ENCODE peak calls at places on chromosomes 11 and 22, in six cellular contexts. One of them, this sample, is unnamed.

GRCh38 chr11:133951484-133952198 is 5.1 kb downstream of the IGSF9B start:
- DNase-seq in mammary epithelial cell: no peak
- DNase-seq in NCI-H2227 treated with DMSO at 0.1 percent for 48 hours: peak
- DNase-seq in AG09309: no peak
- DNase-seq in Daoy: peak
- DNase-seq in neuronal stem cell: no peak
- DNase-seq in this sample: no peak

GRCh38 chr11:118530180-118530682 is 761 bp upstream of the TMEM25 start:
- DNase-seq in Daoy: no peak
- DNase-seq in neuronal stem cell: no peak
- DNase-seq in AG09309: no peak
- DNase-seq in NCI-H2227 treated with DMSO at 0.1 percent for 48 hours: peak
- DNase-seq in mammary epithelial cell: peak
- DNase-seq in this sample: no peak

GRCh38 chr22:28923826-28924732 is 40.7 kb downstream of the ZNRF3 start:
- DNase-seq in NCI-H2227 treated with DMSO at 0.1 percent for 48 hours: no peak
- DNase-seq in neuronal stem cell: no peak
- DNase-seq in AG09309: no peak
- DNase-seq in Daoy: no peak
- DNase-seq in mammary epithelial cell: peak
- DNase-seq in this sample: peak

GRCh38 chr11:43316451-43316850 is 4.7 kb downstream of the API5 start:
- DNase-seq in neuronal stem cell: no peak
- DNase-seq in AG09309: no peak
- DNase-seq in mammary epithelial cell: peak
- DNase-seq in NCI-H2227 treated with DMSO at 0.1 percent for 48 hours: no peak
- DNase-seq in Daoy: peak
- DNase-seq in this sample: no peak

GRCh38 chr11:36945384-36945783 is 347.3 kb upstream of the RAG2 start:
- DNase-seq in neuronal stem cell: no peak
- DNase-seq in mammary epithelial cell: no peak
- DNase-seq in NCI-H2227 treated with DMSO at 0.1 percent for 48 hours: no peak
- DNase-seq in AG09309: no peak
- DNase-seq in Daoy: no peak
- DNase-seq in this sample: peak

GRCh38 chr22:49015459-49015858 is 812.2 kb downstream of the BRD1 start:
- DNase-seq in NCI-H2227 treated with DMSO at 0.1 percent for 48 hours: no peak
- DNase-seq in Daoy: no peak
- DNase-seq in mammary epithelial cell: no peak
- DNase-seq in AG09309: no peak
- DNase-seq in neuronal stem cell: no peak
- DNase-seq in this sample: no peak

GRCh38 chr11:73149105-73149504 is 7.0 kb upstream of the FCHSD2 start:
- DNase-seq in mammary epithelial cell: no peak
- DNase-seq in AG09309: no peak
- DNase-seq in Daoy: no peak
- DNase-seq in neuronal stem cell: no peak
- DNase-seq in NCI-H2227 treated with DMSO at 0.1 percent for 48 hours: peak
- DNase-seq in this sample: no peak

GRCh38 chr11:7677071-7677470 is 3.8 kb upstream of the CYB5R2 start:
- DNase-seq in neuronal stem cell: no peak
- DNase-seq in NCI-H2227 treated with DMSO at 0.1 percent for 48 hours: no peak
- DNase-seq in mammary epithelial cell: peak
- DNase-seq in AG09309: peak
- DNase-seq in Daoy: peak
- DNase-seq in this sample: peak

GRCh38 chr22:19776433-19777031 is 16.0 kb downstream of the TBX1 start:
- DNase-seq in Daoy: no peak
- DNase-seq in AG09309: no peak
- DNase-seq in NCI-H2227 treated with DMSO at 0.1 percent for 48 hours: no peak
- DNase-seq in neuronal stem cell: no peak
- DNase-seq in mammary epithelial cell: no peak
- DNase-seq in this sample: no peak

GRCh38 chr11:29263971-29264682 is 752.7 kb downstream of the KCNA4 start:
- DNase-seq in Daoy: no peak
- DNase-seq in mammary epithelial cell: no peak
- DNase-seq in neuronal stem cell: no peak
- DNase-seq in AG09309: peak
- DNase-seq in NCI-H2227 treated with DMSO at 0.1 percent for 48 hours: no peak
- DNase-seq in this sample: no peak

GRCh38 chr22:25407226-25407858 is 157.1 kb upstream of the GRK3 start:
- DNase-seq in mammary epithelial cell: no peak
- DNase-seq in neuronal stem cell: no peak
- DNase-seq in AG09309: no peak
- DNase-seq in NCI-H2227 treated with DMSO at 0.1 percent for 48 hours: no peak
- DNase-seq in Daoy: no peak
- DNase-seq in this sample: no peak

GRCh38 chr11:1401656-1402221 is 12.0 kb downstream of the BRSK2 start:
- DNase-seq in AG09309: no peak
- DNase-seq in Daoy: peak
- DNase-seq in NCI-H2227 treated with DMSO at 0.1 percent for 48 hours: peak
- DNase-seq in mammary epithelial cell: peak
- DNase-seq in neuronal stem cell: peak
- DNase-seq in this sample: peak

GRCh38 chr11:75240381-75241035 is at the start of gene TPBGL:
- DNase-seq in neuronal stem cell: peak
- DNase-seq in mammary epithelial cell: no peak
- DNase-seq in Daoy: peak
- DNase-seq in NCI-H2227 treated with DMSO at 0.1 percent for 48 hours: no peak
- DNase-seq in AG09309: no peak
- DNase-seq in this sample: peak

GRCh38 chr11:58927393-58928081 is 11.8 kb upstream of the GLYATL1 start:
- DNase-seq in mammary epithelial cell: no peak
- DNase-seq in AG09309: no peak
- DNase-seq in NCI-H2227 treated with DMSO at 0.1 percent for 48 hours: peak
- DNase-seq in neuronal stem cell: peak
- DNase-seq in Daoy: peak
- DNase-seq in this sample: peak

GRCh38 chr22:45254789-45255261 is 14.1 kb upstream of the KIAA0930 start:
- DNase-seq in AG09309: no peak
- DNase-seq in neuronal stem cell: no peak
- DNase-seq in NCI-H2227 treated with DMSO at 0.1 percent for 48 hours: no peak
- DNase-seq in mammary epithelial cell: no peak
- DNase-seq in Daoy: peak
- DNase-seq in this sample: no peak

GRCh38 chr22:29473001-29473400 is 7.0 kb upstream of the NEFH start:
- DNase-seq in neuronal stem cell: no peak
- DNase-seq in Daoy: no peak
- DNase-seq in AG09309: no peak
- DNase-seq in NCI-H2227 treated with DMSO at 0.1 percent for 48 hours: no peak
- DNase-seq in mammary epithelial cell: no peak
- DNase-seq in this sample: no peak

GRCh38 chr11:94521684-94522083 is 9.4 kb downstream of the C11orf97 start:
- DNase-seq in NCI-H2227 treated with DMSO at 0.1 percent for 48 hours: no peak
- DNase-seq in neuronal stem cell: no peak
- DNase-seq in AG09309: no peak
- DNase-seq in mammary epithelial cell: no peak
- DNase-seq in Daoy: peak
- DNase-seq in this sample: peak

GRCh38 chr22:32693102-32693501 is 108.4 kb upstream of the TIMP3 start:
- DNase-seq in AG09309: no peak
- DNase-seq in Daoy: peak
- DNase-seq in NCI-H2227 treated with DMSO at 0.1 percent for 48 hours: no peak
- DNase-seq in mammary epithelial cell: peak
- DNase-seq in neuronal stem cell: no peak
- DNase-seq in this sample: no peak

GRCh38 chr11:15690326-15690725 is 575.6 kb downstream of the INSC start:
- DNase-seq in Daoy: no peak
- DNase-seq in AG09309: no peak
- DNase-seq in mammary epithelial cell: no peak
- DNase-seq in neuronal stem cell: no peak
- DNase-seq in NCI-H2227 treated with DMSO at 0.1 percent for 48 hours: no peak
- DNase-seq in this sample: no peak

This sample was measured in SK-MEL-5.